ENCODE peak calls at places on chromosomes 2 and 18, in nine cellular contexts. One of them, this sample, is unnamed.

GRCh38 chr18:22194151-22194598 is 24.8 kb downstream of the GATA6 start:
- DNase-seq in GM12865: no peak
- DNase-seq in NCI-H2171 treated with DMSO at 0.1 percent for 48 hours: no peak
- DNase-seq in frontal cortex: no peak
- DNase-seq in MV-4-11: no peak
- DNase-seq in heart left ventricle: no peak
- DNase-seq in putamen: no peak
- DNase-seq in posterior cingulate gyrus: no peak
- DNase-seq in psoas muscle: no peak
- DNase-seq in this sample: no peak

GRCh38 chr2:120472891-120473309 is 127.0 kb downstream of the INHBB start:
- DNase-seq in frontal cortex: no peak
- DNase-seq in posterior cingulate gyrus: no peak
- DNase-seq in MV-4-11: peak; percentile 49
- DNase-seq in putamen: no peak
- DNase-seq in GM12865: no peak
- DNase-seq in NCI-H2171 treated with DMSO at 0.1 percent for 48 hours: no peak
- DNase-seq in psoas muscle: no peak
- DNase-seq in heart left ventricle: no peak
- DNase-seq in this sample: no peak

GRCh38 chr2:84078466-84078865 is 380.6 kb downstream of the SUCLG1 start:
- DNase-seq in NCI-H2171 treated with DMSO at 0.1 percent for 48 hours: no peak
- DNase-seq in psoas muscle: no peak
- DNase-seq in heart left ventricle: no peak
- DNase-seq in GM12865: no peak
- DNase-seq in posterior cingulate gyrus: no peak
- DNase-seq in putamen: no peak
- DNase-seq in frontal cortex: no peak
- DNase-seq in MV-4-11: no peak
- DNase-seq in this sample: no peak

GRCh38 chr18:13264986-13265900 is 46.7 kb downstream of the LDLRAD4 start:
- DNase-seq in putamen: no peak
- DNase-seq in frontal cortex: no peak
- DNase-seq in posterior cingulate gyrus: no peak
- DNase-seq in MV-4-11: no peak
- DNase-seq in heart left ventricle: no peak
- DNase-seq in GM12865: no peak
- DNase-seq in psoas muscle: no peak
- DNase-seq in NCI-H2171 treated with DMSO at 0.1 percent for 48 hours: no peak
- DNase-seq in this sample: no peak

GRCh38 chr2:169041594-169041993 is 10.5 kb upstream of the ABCB11 start:
- DNase-seq in GM12865: no peak
- DNase-seq in posterior cingulate gyrus: no peak
- DNase-seq in NCI-H2171 treated with DMSO at 0.1 percent for 48 hours: no peak
- DNase-seq in psoas muscle: no peak
- DNase-seq in putamen: no peak
- DNase-seq in heart left ventricle: no peak
- DNase-seq in MV-4-11: no peak
- DNase-seq in frontal cortex: no peak
- DNase-seq in this sample: no peak

GRCh38 chr2:192467953-192468660 is 273.4 kb upstream of the TMEFF2 start:
- DNase-seq in psoas muscle: no peak
- DNase-seq in MV-4-11: no peak
- DNase-seq in posterior cingulate gyrus: no peak
- DNase-seq in frontal cortex: no peak
- DNase-seq in heart left ventricle: no peak
- DNase-seq in NCI-H2171 treated with DMSO at 0.1 percent for 48 hours: no peak
- DNase-seq in GM12865: no peak
- DNase-seq in putamen: no peak
- DNase-seq in this sample: no peak

GRCh38 chr18:13175754-13176210 is 42.8 kb upstream of the LDLRAD4 start:
- DNase-seq in heart left ventricle: no peak
- DNase-seq in frontal cortex: no peak
- DNase-seq in NCI-H2171 treated with DMSO at 0.1 percent for 48 hours: no peak
- DNase-seq in psoas muscle: no peak
- DNase-seq in putamen: no peak
- DNase-seq in MV-4-11: no peak
- DNase-seq in GM12865: peak; percentile 28
- DNase-seq in posterior cingulate gyrus: no peak
- DNase-seq in this sample: no peak

GRCh38 chr2:235669983-235670962 is 176.4 kb downstream of the AGAP1 start:
- DNase-seq in psoas muscle: peak; percentile 68
- DNase-seq in heart left ventricle: peak; percentile 77
- DNase-seq in putamen: peak; percentile 61
- DNase-seq in frontal cortex: peak; percentile 84
- DNase-seq in MV-4-11: no peak
- DNase-seq in NCI-H2171 treated with DMSO at 0.1 percent for 48 hours: peak; percentile 4
- DNase-seq in GM12865: no peak
- DNase-seq in posterior cingulate gyrus: peak; percentile 65
- DNase-seq in this sample: no peak

GRCh38 chr2:238336151-238336550 is 15.8 kb downstream of the TRAF3IP1 start:
- DNase-seq in MV-4-11: no peak
- DNase-seq in psoas muscle: no peak
- DNase-seq in frontal cortex: no peak
- DNase-seq in NCI-H2171 treated with DMSO at 0.1 percent for 48 hours: no peak
- DNase-seq in GM12865: no peak
- DNase-seq in heart left ventricle: peak; percentile 87
- DNase-seq in posterior cingulate gyrus: no peak
- DNase-seq in putamen: no peak
- DNase-seq in this sample: no peak

GRCh38 chr18:24734058-24734457 is 273.6 kb downstream of the HRH4 start:
- DNase-seq in NCI-H2171 treated with DMSO at 0.1 percent for 48 hours: peak; percentile 44
- DNase-seq in posterior cingulate gyrus: peak; percentile 46
- DNase-seq in MV-4-11: no peak
- DNase-seq in putamen: no peak
- DNase-seq in frontal cortex: no peak
- DNase-seq in heart left ventricle: peak; percentile 29
- DNase-seq in psoas muscle: no peak
- DNase-seq in GM12865: no peak
- DNase-seq in this sample: no peak

GRCh38 chr2:172743143-172743542 is 7.5 kb downstream of the RAPGEF4 start:
- DNase-seq in NCI-H2171 treated with DMSO at 0.1 percent for 48 hours: no peak
- DNase-seq in putamen: peak; percentile 68
- DNase-seq in posterior cingulate gyrus: no peak
- DNase-seq in frontal cortex: no peak
- DNase-seq in psoas muscle: no peak
- DNase-seq in heart left ventricle: no peak
- DNase-seq in MV-4-11: no peak
- DNase-seq in GM12865: no peak
- DNase-seq in this sample: no peak

GRCh38 chr18:21599585-21600525 is 649 bp downstream of the ESCO1 start:
- DNase-seq in NCI-H2171 treated with DMSO at 0.1 percent for 48 hours: peak; percentile 30
- DNase-seq in heart left ventricle: peak; percentile 32
- DNase-seq in putamen: no peak
- DNase-seq in MV-4-11: no peak
- DNase-seq in frontal cortex: peak; percentile 51
- DNase-seq in psoas muscle: peak; percentile 68
- DNase-seq in posterior cingulate gyrus: no peak
- DNase-seq in GM12865: peak; percentile 86
- DNase-seq in this sample: no peak